ENCODE peak calls at places on chromosomes 16 and 17, in ten cellular contexts. I is kidney tubule cell; N is left ventricle myocardium superior; J is BE2C; M is NCI-H1092 treated with DMSO at 0.1 percent for 48 hours; P is cardiac muscle cell; C is pancreas; B is CD8-positive, alpha-beta T cell; Z is endothelial cell; O is mammary epithelial cell. G is an unnamed sample.

GRCh38 chr17:57531648-57532486 is 213.2 kb downstream of the CCDC182 start:
- DNase-seq in I (no peak), N (no peak), J (no peak), M (no peak), P (no peak), C (no peak), B (no peak), Z (no peak), O (no peak), G (no peak)

GRCh38 chr17:78724999-78725398 is 57.1 kb downstream of the CYTH1 start:
- DNase-seq in I (no peak), N (no peak), J (no peak), M (no peak), P (no peak), C (no peak), B (no peak), Z (no peak), O (no peak), G (no peak)

GRCh38 chr16:12089492-12090161 is 113.1 kb downstream of the SNX29 start:
- DNase-seq in I (peak), N (peak), J (no peak), M (no peak), P (peak), C (peak), B (no peak), Z (peak), O (no peak), G (peak)

GRCh38 chr17:14200354-14200753 is 36.3 kb downstream of the CDRT15 start:
- DNase-seq in I (no peak), N (no peak), J (no peak), M (no peak), P (no peak), C (no peak), B (no peak), Z (no peak), O (no peak), G (no peak)

GRCh38 chr16:85535352-85536072 is 77.6 kb upstream of the GSE1 start:
- DNase-seq in I (no peak), N (no peak), J (no peak), M (no peak), P (peak), C (no peak), B (no peak), Z (no peak), O (no peak), G (peak)

GRCh38 chr16:48607056-48607825 is 2.7 kb downstream of the N4BP1 start:
- DNase-seq in I (peak), N (no peak), J (no peak), M (no peak), P (no peak), C (no peak), B (no peak), Z (no peak), O (peak), G (peak)

GRCh38 chr16:16062023-16062932 is 112.9 kb downstream of the ABCC1 start:
- DNase-seq in I (no peak), N (peak), J (no peak), M (no peak), P (no peak), C (no peak), B (no peak), Z (no peak), O (no peak), G (peak)

GRCh38 chr17:42067371-42068180 is 17.2 kb upstream of the C17orf113 start:
- DNase-seq in I (peak), N (peak), J (peak), M (peak), P (peak), C (peak), B (peak), Z (peak), O (no peak), G (peak)

GRCh38 chr16:46859719-46860152 is 24.4 kb upstream of the GPT2 start:
- DNase-seq in I (peak), N (no peak), J (no peak), M (no peak), P (no peak), C (no peak), B (no peak), Z (no peak), O (peak), G (peak)

GRCh38 chr17:63308272-63308671 is 137.8 kb downstream of the CYB561 start:
- DNase-seq in I (no peak), N (no peak), J (no peak), M (no peak), P (no peak), C (no peak), B (no peak), Z (no peak), O (no peak), G (no peak)

GRCh38 chr16:70576431-70577255 is 53.0 kb downstream of the SF3B3 start:
- DNase-seq in I (peak), N (no peak), J (no peak), M (peak), P (no peak), C (peak), B (no peak), Z (no peak), O (peak), G (peak)

GRCh38 chr17:33922971-33923370 is 332.1 kb upstream of the CCL2 start:
- DNase-seq in I (no peak), N (no peak), J (no peak), M (no peak), P (no peak), C (no peak), B (no peak), Z (no peak), O (no peak), G (no peak)

GRCh38 chr16:77995843-77996455 is 26.4 kb upstream of the CLEC3A start:
- DNase-seq in I (no peak), N (no peak), J (no peak), M (no peak), P (no peak), C (no peak), B (no peak), Z (no peak), O (no peak), G (no peak)

GRCh38 chr17:30388321-30389179 is 9.8 kb downstream of the CPD start:
- DNase-seq in I (no peak), N (no peak), J (peak), M (no peak), P (no peak), C (no peak), B (no peak), Z (no peak), O (no peak), G (no peak)

GRCh38 chr17:17151055-17151454 is 55.1 kb downstream of the PLD6 start:
- DNase-seq in I (peak), N (no peak), J (no peak), M (no peak), P (no peak), C (no peak), B (no peak), Z (no peak), O (peak), G (no peak)

GRCh38 chr16:1706386-1707192 is 594 bp downstream of the MAPK8IP3 start:
- DNase-seq in I (no peak), N (no peak), J (peak), M (no peak), P (peak), C (peak), B (no peak), Z (peak), O (no peak), G (no peak)

GRCh38 chr17:79814966-79815835 is 18.3 kb upstream of the CBX8 start:
- DNase-seq in I (peak), N (no peak), J (no peak), M (no peak), P (no peak), C (peak), B (no peak), Z (peak), O (peak), G (peak)

GRCh38 chr16:56601325-56601724 is 7.1 kb upstream of the MT2A start:
- DNase-seq in I (no peak), N (no peak), J (no peak), M (no peak), P (no peak), C (no peak), B (no peak), Z (no peak), O (no peak), G (no peak)

GRCh38 chr17:81200695-81201580 is 21.8 kb downstream of the CEP131 start:
- DNase-seq in I (peak), N (no peak), J (peak), M (peak), P (peak), C (no peak), B (no peak), Z (peak), O (peak), G (peak)

GRCh38 chr16:67055712-67056487 is 27.0 kb downstream of the CBFB start:
- DNase-seq in I (peak), N (no peak), J (no peak), M (no peak), P (no peak), C (no peak), B (no peak), Z (no peak), O (peak), G (no peak)

GRCh38 chr17:51000835-51001638 is 119.6 kb downstream of the SPAG9 start:
- DNase-seq in I (peak), N (no peak), J (peak), M (peak), P (peak), C (no peak), B (no peak), Z (peak), O (peak), G (no peak)

GRCh38 chr16:75282811-75283281 is 31.4 kb upstream of the BCAR1 start:
- DNase-seq in I (peak), N (no peak), J (peak), M (peak), P (no peak), C (no peak), B (no peak), Z (no peak), O (peak), G (no peak)